ENCODE peak calls at places on chromosome 5, in eight cellular contexts. Z is progenitor cell of endocrine pancreas; K is activated CD4-positive, alpha-beta T cell treated with anti-CD3 and anti-CD28 coated beads for 1 hour; O is midbrain; N is fibroblast of pulmonary artery; I is T-helper 2 cell; G is activated naive CD8-positive, alpha-beta T cell treated with anti-CD3 and anti-CD28 coated beads, Interleukin-2, amount 50 U/mL, for 24 hours; E is left kidney. U is an unnamed sample.

GRCh38 chr5:139803978-139804377 is 8.4 kb downstream of the PSD2 start:
- DNase-seq in G (no peak), K (no peak), Z (no peak), N (no peak), O (no peak), I (no peak), E (no peak), U (no peak)

GRCh38 chr5:157912621-157913325 is 53.8 kb upstream of the CLINT1 start:
- DNase-seq in O (no peak), K (no peak), Z (no peak), G (no peak), E (peak), N (no peak), I (no peak), U (no peak)

GRCh38 chr5:143437666-143438273 is 34.3 kb upstream of the NR3C1 start:
- DNase-seq in Z (no peak), K (no peak), E (no peak), I (no peak), N (no peak), O (no peak), G (no peak), U (no peak)

GRCh38 chr5:10595305-10595677 is 31.4 kb downstream of the ANKRD33B start:
- DNase-seq in Z (no peak), E (no peak), N (no peak), I (no peak), K (no peak), O (no peak), G (no peak), U (no peak)

GRCh38 chr5:33105521-33105941 is 335.2 kb upstream of the TARS1 start:
- DNase-seq in I (no peak), G (no peak), O (no peak), E (no peak), N (peak), K (no peak), Z (no peak), U (no peak)

GRCh38 chr5:83721878-83722779 is 1.5 kb upstream of the HAPLN1 start:
- DNase-seq in Z (peak), G (peak), E (peak), N (peak), K (no peak), O (peak), I (no peak), U (no peak)

GRCh38 chr5:170781946-170782345 is 1.6 kb upstream of the GABRP start:
- DNase-seq in I (no peak), N (no peak), E (no peak), Z (no peak), G (no peak), K (no peak), O (no peak), U (no peak)

GRCh38 chr5:134503937-134504437 is 21.5 kb upstream of the JADE2 start:
- DNase-seq in O (no peak), E (no peak), K (no peak), I (no peak), G (no peak), N (no peak), Z (no peak), U (no peak)

GRCh38 chr5:93789173-93790070 is 48.0 kb upstream of the POU5F2 start:
- DNase-seq in G (no peak), K (no peak), N (peak), Z (no peak), I (no peak), E (no peak), O (no peak), U (no peak)

GRCh38 chr5:75046366-75047142 is 5.8 kb downstream of the GCNT4 start:
- DNase-seq in N (no peak), Z (no peak), E (no peak), I (no peak), G (no peak), K (no peak), O (no peak), U (no peak)

GRCh38 chr5:138354926-138355378 is 2.5 kb downstream of the KDM3B start:
- DNase-seq in N (peak), Z (no peak), G (peak), K (no peak), E (peak), I (peak), O (peak), U (peak)

GRCh38 chr5:92580814-92581213 is 1000.2 kb downstream of the NR2F1-AS1 start:
- DNase-seq in N (no peak), G (no peak), O (no peak), K (no peak), E (no peak), Z (no peak), I (no peak), U (no peak)

GRCh38 chr5:143676794-143677193 is 135.2 kb upstream of the HMHB1 start:
- DNase-seq in O (no peak), K (no peak), N (no peak), Z (no peak), G (no peak), E (no peak), I (no peak), U (no peak)

U was measured in activated naive CD4-positive, alpha-beta T cell treated with anti-CD3 and anti-CD28 coated beads, Interleukin-2, amount 10 ng/mL, durations not matched to agents 7 days and 5 days.